ENCODE peak calls at places on chromosome 3, in ten cellular contexts. Y is mucosa of descending colon; U is T-helper 9 cell; N is CD4-positive, CD25-positive, alpha-beta regulatory T cell; J is left ventricle myocardium inferior; G is activated T-cell treated with anti-CD3 and anti-CD28 coated beads for 24 hours; S is Panc1; C is fibroblast of pulmonary artery; F is NCI-H1417; O is AG10803. Q is an unnamed sample.

GRCh38 chr3:14460342-14461005 is 58.1 kb downstream of the SLC6A6 start:
- DNase-seq in C (peak), F (no peak), Y (peak), J (peak), N (no peak), U (no peak), S (no peak), G (no peak), O (peak), Q (no peak)

GRCh38 chr3:45313743-45314403 is 74.5 kb upstream of the LARS2 start:
- DNase-seq in C (no peak), S (no peak), G (no peak), O (no peak), N (no peak), U (no peak), Y (no peak), F (no peak), J (no peak), Q (no peak)

GRCh38 chr3:25508901-25509300 is 80.8 kb downstream of the RARB start:
- DNase-seq in S (no peak), N (no peak), U (no peak), O (peak), C (peak), J (no peak), G (no peak), Y (no peak), F (no peak), Q (no peak)

GRCh38 chr3:66115858-66116654 is 77.3 kb upstream of the MAGI1 start:
- DNase-seq in J (peak), O (peak), N (no peak), F (no peak), S (no peak), C (peak), G (no peak), U (no peak), Y (no peak), Q (no peak)

GRCh38 chr3:124845406-124845805 is 41.8 kb downstream of the ITGB5 start:
- DNase-seq in G (no peak), Y (no peak), S (peak), F (no peak), J (peak), U (no peak), O (peak), C (peak), N (no peak), Q (no peak)

GRCh38 chr3:66017084-66017990 is 21.4 kb downstream of the MAGI1 start:
- DNase-seq in Y (no peak), C (no peak), F (peak), S (no peak), N (no peak), U (no peak), J (no peak), G (no peak), O (no peak), Q (no peak)

GRCh38 chr3:113275876-113276580 is 64.7 kb downstream of the BOC start:
- DNase-seq in U (no peak), F (peak), G (no peak), N (no peak), O (peak), C (peak), Y (no peak), J (peak), S (no peak), Q (peak)

GRCh38 chr3:163951397-163951987 is 1126.8 kb downstream of the SI start:
- DNase-seq in Y (no peak), O (no peak), S (no peak), N (no peak), C (no peak), G (no peak), U (no peak), F (peak), J (no peak), Q (no peak)

GRCh38 chr3:126340943-126341754 is 16.1 kb downstream of the KLF15 start:
- DNase-seq in O (no peak), G (no peak), C (no peak), F (no peak), N (no peak), U (no peak), J (no peak), Y (no peak), S (no peak), Q (no peak)

GRCh38 chr3:105951043-105951442 is 82.2 kb upstream of the CBLB start:
- DNase-seq in U (no peak), J (no peak), N (no peak), Y (no peak), F (no peak), C (peak), S (no peak), O (no peak), G (no peak), Q (no peak)

Q was measured in WERI-Rb-1.